ENCODE peak calls at places on chromosomes 5 and 9, in six cellular contexts. G is GM23248, H is GM23338, I is neural progenitor cell, U is HCT116, L is A673. X is an unnamed sample.

GRCh38 chr5:107401470-107402085 is 269.2 kb downstream of the EFNA5 start:
- DNase-seq in H (peak), I (no peak), L (no peak), G (no peak), U (no peak), X (no peak)

GRCh38 chr5:144504929-144505578 is 334.4 kb downstream of the KCTD16 start:
- DNase-seq in H (peak), U (no peak), I (peak), G (no peak), L (peak), X (no peak)

GRCh38 chr5:97141031-97141430 is 1.4 kb downstream of the LIX1 start:
- DNase-seq in I (peak), G (no peak), L (no peak), U (no peak), H (no peak), X (no peak)

GRCh38 chr5:28523887-28524637 is 1485.7 kb upstream of the CDH9 start:
- DNase-seq in L (peak), H (peak), G (no peak), U (no peak), I (no peak), X (peak)

GRCh38 chr5:54946306-54946705 is 39.1 kb downstream of the ESM1 start:
- DNase-seq in G (no peak), I (no peak), H (no peak), U (no peak), L (no peak), X (no peak)

GRCh38 chr5:124021066-124021641 is 509.2 kb downstream of the CSNK1G3 start:
- DNase-seq in L (no peak), H (peak), U (no peak), G (no peak), I (no peak), X (peak)

GRCh38 chr5:400282-401215 is 42.4 kb upstream of the EXOC3 start:
- DNase-seq in L (no peak), I (no peak), G (peak), U (no peak), H (no peak), X (peak)

GRCh38 chr9:125620216-125620615 is 86.8 kb downstream of the MAPKAP1 start:
- DNase-seq in G (no peak), H (no peak), L (no peak), I (no peak), U (no peak), X (no peak)

GRCh38 chr5:125064610-125065009 is 318.2 kb upstream of the ZNF608 start:
- DNase-seq in I (peak), U (no peak), G (peak), L (no peak), H (no peak), X (no peak)

GRCh38 chr9:26746357-26747072 is 146.1 kb downstream of the CAAP1 start:
- DNase-seq in U (peak), I (no peak), L (no peak), H (peak), G (peak), X (peak)

GRCh38 chr5:171310334-171310815 is 1.3 kb downstream of the TLX3 start:
- DNase-seq in L (no peak), G (no peak), H (peak), U (no peak), I (no peak), X (no peak)
- TF ChIP-seq EZH2 in L (no peak), G (no peak), H (no peak), U (no peak), I (no peak), X (no peak)

GRCh38 chr9:4297795-4298254 is 2.0 kb downstream of the GLIS3 start:
- DNase-seq in I (peak), H (peak), L (peak), G (peak), U (no peak), X (peak)
- TF ChIP-seq EZH2 in I (no peak), H (no peak), L (no peak), G (no peak), U (no peak), X (no peak)

GRCh38 chr9:36396985-36397384 is 3.1 kb downstream of the RNF38 start:
- DNase-seq in U (no peak), I (no peak), L (no peak), H (no peak), G (peak), X (no peak)
- TF ChIP-seq EZH2 in U (no peak), I (no peak), L (no peak), H (no peak), G (no peak), X (no peak)

GRCh38 chr5:73027816-73028215 is 72.0 kb downstream of the FCHO2 start:
- DNase-seq in L (no peak), I (no peak), U (no peak), H (no peak), G (no peak), X (no peak)

GRCh38 chr5:73018892-73019291 is 63.1 kb downstream of the FCHO2 start:
- DNase-seq in U (no peak), H (no peak), G (no peak), L (no peak), I (no peak), X (no peak)

GRCh38 chr5:73027361-73027760 is 71.5 kb downstream of the FCHO2 start:
- DNase-seq in L (no peak), U (no peak), H (peak), G (peak), I (no peak), X (peak)

GRCh38 chr5:73019766-73020165 is 63.9 kb downstream of the FCHO2 start:
- DNase-seq in U (no peak), H (no peak), L (no peak), G (no peak), I (no peak), X (no peak)

GRCh38 chr5:73022480-73023169 is 66.8 kb downstream of the FCHO2 start:
- DNase-seq in U (no peak), H (no peak), I (no peak), L (no peak), G (peak), X (no peak)
- TF ChIP-seq EZH2 in U (no peak), H (no peak), I (no peak), L (no peak), G (no peak), X (no peak)

DNA sequence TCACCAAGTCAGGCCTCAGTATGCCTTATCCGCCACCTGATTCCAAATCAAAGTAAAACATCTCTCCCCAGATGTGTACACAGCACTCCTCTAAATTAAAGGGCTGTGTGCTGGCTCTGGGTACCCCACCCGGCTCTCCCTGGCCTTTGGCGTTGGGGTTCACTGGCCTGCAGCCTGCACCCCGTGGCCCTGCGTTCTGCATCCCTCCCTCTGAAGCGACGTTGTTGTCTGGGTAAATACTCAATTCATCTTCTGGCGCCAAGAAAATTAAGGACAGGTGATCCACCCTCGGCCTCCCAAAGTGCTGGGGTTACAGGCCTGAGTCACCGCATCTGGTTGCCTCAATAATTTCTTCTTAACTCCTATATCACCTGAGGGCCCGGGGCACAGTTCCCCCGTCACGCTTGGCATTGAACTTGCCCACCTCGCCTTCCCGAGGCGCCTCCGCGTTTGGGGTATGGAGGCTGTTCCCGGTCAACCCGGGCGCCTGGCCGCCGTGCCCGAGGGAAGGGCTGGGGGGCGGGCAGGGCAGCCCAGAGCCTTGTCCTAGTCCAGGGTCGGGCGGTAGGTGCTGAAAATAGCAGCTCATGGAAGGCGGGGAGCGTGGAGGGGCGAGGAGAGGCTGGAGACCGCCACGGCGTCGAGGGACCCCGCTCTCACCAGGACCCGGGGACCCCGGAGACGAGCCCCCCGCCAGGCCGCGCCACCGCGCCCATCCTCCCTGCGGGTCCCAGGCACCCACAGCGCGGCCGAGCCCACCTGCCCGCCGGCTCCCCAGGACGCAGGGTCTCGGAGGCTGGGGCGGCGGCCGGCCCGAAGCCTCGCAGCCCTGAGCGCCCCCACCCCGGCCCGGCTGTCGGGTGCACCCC is 531 bp downstream of the ABO start:
- DNase-seq in L (no peak), H (peak), I (no peak), G (no peak), U (no peak), X (no peak)
- TF ChIP-seq EZH2 in L (no peak), H (peak), I (no peak), G (no peak), U (no peak), X (no peak)

X was measured in PC-3.